ENCODE peak calls at places on chromosomes 16 and 17, in eight cellular contexts. Q is AG10803; H is Ammon's horn; E is AG09319; T is stimulated activated CD8-positive, alpha-beta memory T cell treated with anti-CD3 and anti-CD28 coated beads, Interleukin-12 subunit alpha, Interleukin-12 subunit beta, amount 100 ng/mL, for 4 hours; O is NCI-H1092 treated with DMSO at 0.1 percent for 48 hours; S is HEK293T; V is activated T-helper 9 cell treated with anti-CD3 and anti-CD28 coated beads, Interleukin-2, amount 50 U/mL, for 16 hours. K is an unnamed sample.

GRCh38 chr17:61955621-61956020 is 27.8 kb upstream of the INTS2 start:
- DNase-seq in Q (no peak), H (no peak), E (no peak), T (no peak), O (no peak), S (no peak), V (no peak), K (no peak)

GRCh38 chr17:71063559-71063958 is 894.2 kb downstream of the KCNJ2 start:
- DNase-seq in Q (no peak), H (no peak), E (no peak), T (no peak), O (no peak), S (peak), V (no peak), K (no peak)

GRCh38 chr16:86452451-86452850 is 57.9 kb upstream of the FOXF1 start:
- DNase-seq in Q (peak), H (no peak), E (no peak), T (no peak), O (no peak), S (no peak), V (no peak), K (no peak)

GRCh38 chr16:28136751-28137434 is 73.4 kb upstream of the GSG1L start:
- DNase-seq in Q (no peak), H (peak), E (no peak), T (no peak), O (no peak), S (no peak), V (no peak), K (no peak)

GRCh38 chr16:88301886-88302285 is 80.9 kb upstream of the ZNF469 start:
- DNase-seq in Q (no peak), H (no peak), E (no peak), T (no peak), O (no peak), S (no peak), V (no peak), K (no peak)

GRCh38 chr17:65283704-65284103 is 146.5 kb downstream of the RGS9 start:
- DNase-seq in Q (no peak), H (no peak), E (no peak), T (no peak), O (no peak), S (no peak), V (no peak), K (no peak)

GRCh38 chr17:82023447-82024241 is 539 bp downstream of the LRRC45 start:
- DNase-seq in Q (no peak), H (no peak), E (no peak), T (no peak), O (peak), S (no peak), V (no peak), K (no peak)

GRCh38 chr17:50634123-50634914 is at the start of gene ABCC3:
- DNase-seq in Q (peak), H (no peak), E (no peak), T (no peak), O (no peak), S (no peak), V (no peak), K (no peak)

GRCh38 chr17:44878627-44879221 is 20.5 kb downstream of the EFTUD2 start:
- DNase-seq in Q (peak), H (peak), E (no peak), T (no peak), O (no peak), S (peak), V (no peak), K (no peak)

GRCh38 chr17:34997355-34997862 is 17.1 kb downstream of the LIG3 start:
- DNase-seq in Q (peak), H (no peak), E (peak), T (no peak), O (peak), S (no peak), V (no peak), K (no peak)

GRCh38 chr16:79664407-79664806 is 63.9 kb upstream of the MAF start:
- DNase-seq in Q (no peak), H (no peak), E (no peak), T (no peak), O (no peak), S (no peak), V (no peak), K (no peak)

GRCh38 chr16:12826559-12826958 is 22.9 kb upstream of the CPPED1 start:
- DNase-seq in Q (no peak), H (no peak), E (no peak), T (no peak), O (no peak), S (no peak), V (no peak), K (no peak)

GRCh38 chr16:1791256-1791942 is 2.1 kb downstream of the IGFALS start:
- DNase-seq in Q (no peak), H (no peak), E (no peak), T (no peak), O (no peak), S (no peak), V (no peak), K (no peak)

GRCh38 chr17:76735006-76735405 is 2.1 kb downstream of the SRSF2 start:
- DNase-seq in Q (no peak), H (no peak), E (no peak), T (no peak), O (no peak), S (no peak), V (no peak), K (no peak)

GRCh38 chr16:30096105-30096861 is at the start of gene YPEL3:
- DNase-seq in Q (peak), H (peak), E (peak), T (peak), O (peak), S (peak), V (peak), K (peak)

GRCh38 chr16:89478576-89479221 is 11.7 kb downstream of the ANKRD11 start:
- DNase-seq in Q (peak), H (no peak), E (no peak), T (no peak), O (no peak), S (no peak), V (no peak), K (no peak)

GRCh38 chr16:48609453-48610023 is 442 bp downstream of the N4BP1 start:
- DNase-seq in Q (peak), H (peak), E (peak), T (no peak), O (peak), S (peak), V (peak), K (no peak)

GRCh38 chr16:17827313-17827712 is 356.6 kb upstream of the XYLT1 start:
- DNase-seq in Q (peak), H (no peak), E (no peak), T (no peak), O (no peak), S (no peak), V (no peak), K (no peak)

GRCh38 chr16:12078405-12079245 is 102.1 kb downstream of the SNX29 start:
- DNase-seq in Q (no peak), H (no peak), E (no peak), T (no peak), O (no peak), S (no peak), V (no peak), K (no peak)

GRCh38 chr17:6641374-6641818 is 536 bp downstream of the TXNDC17 start:
- DNase-seq in Q (no peak), H (peak), E (no peak), T (no peak), O (peak), S (no peak), V (no peak), K (peak)

GRCh38 chr17:69947027-69947759 is 127.8 kb upstream of the KCNJ16 start:
- DNase-seq in Q (no peak), H (no peak), E (no peak), T (no peak), O (no peak), S (no peak), V (no peak), K (no peak)

GRCh38 chr17:50163846-50164696 is 1.7 kb upstream of the SGCA start:
- DNase-seq in Q (no peak), H (no peak), E (no peak), T (no peak), O (no peak), S (no peak), V (no peak), K (no peak)

GRCh38 chr17:7440113-7440822 is 956 bp downstream of the FGF11 start:
- DNase-seq in Q (no peak), H (no peak), E (no peak), T (no peak), O (peak), S (peak), V (no peak), K (peak)

GRCh38 chr17:76071497-76072148 is 694 bp downstream of the SRP68 start:
- DNase-seq in Q (no peak), H (no peak), E (no peak), T (no peak), O (no peak), S (no peak), V (peak), K (peak)

K was measured in stimulated activated effector memory CD8-positive, alpha-beta T cell treated with anti-CD3 and anti-CD28 coated beads, Interleukin-12 subunit alpha, Interleukin-12 subunit beta, amount 100 ng/mL, for 72 hours.